ENCODE peak calls at places on chromosomes 4 and X, in eight cellular contexts. A is esophagus squamous epithelium; Y is dorsolateral prefrontal cortex; T is anterior cingulate cortex; Z is activated T-helper 1 cell treated with anti-CD3 and anti-CD28 coated beads, Interleukin-2, amount 50 U/mL, for 16 hours; X is tibial artery; G is NCI-H1092; S is hypothalamus. I is an unnamed sample.
A peak's percentile ranks its signal among the peaks of the same experiment; 100 is the strongest.

GRCh38 chr4:3270141-3270611 is 21.2 kb downstream of the MSANTD1 start:
- DNase-seq in A (no peak), Y (peak; percentile 37), T (no peak), Z (no peak), X (peak; percentile 14), G (peak; percentile 12), S (no peak), I (peak; percentile 32)

GRCh38 chr4:75781328-75781727 is 57.0 kb downstream of the USO1 start:
- DNase-seq in A (no peak), Y (no peak), T (no peak), Z (no peak), X (no peak), G (no peak), S (no peak), I (no peak)

GRCh38 chrX:75997692-75998091 is 175.2 kb upstream of the PBDC1 start:
- DNase-seq in A (no peak), Y (no peak), T (no peak), Z (no peak), X (no peak), G (no peak), S (no peak), I (no peak)

GRCh38 chr4:159042097-159042605 is 60.7 kb upstream of the RAPGEF2 start:
- DNase-seq in A (no peak), Y (no peak), T (no peak), Z (no peak), X (no peak), G (peak; percentile 10), S (no peak), I (no peak)

GRCh38 chr4:5998333-5998936 is 19.8 kb downstream of the C4orf50 start:
- DNase-seq in A (no peak), Y (peak; percentile 74), T (peak; percentile 50), Z (no peak), X (peak; percentile 48), G (peak; percentile 34), S (peak; percentile 18), I (peak; percentile 43)

GRCh38 chr4:63348735-63349673 is 1060.2 kb downstream of the TECRL start:
- DNase-seq in A (no peak), Y (no peak), T (no peak), Z (no peak), X (no peak), G (no peak), S (no peak), I (no peak)

GRCh38 chr4:163484906-163485305 is 9.6 kb upstream of the TMA16 start:
- DNase-seq in A (no peak), Y (no peak), T (peak; percentile 26), Z (no peak), X (peak; percentile 46), G (peak; percentile 12), S (no peak), I (peak; percentile 23)

GRCh38 chrX:108736509-108737479 is at the start of gene IRS4:
- DNase-seq in A (no peak), Y (no peak), T (peak; percentile 31), Z (no peak), X (no peak), G (no peak), S (peak; percentile 34), I (peak; percentile 30)

GRCh38 chr4:101304916-101305315 is 42.4 kb downstream of the PPP3CA start:
- DNase-seq in A (no peak), Y (no peak), T (no peak), Z (no peak), X (no peak), G (no peak), S (no peak), I (peak; percentile 80)

GRCh38 chr4:85732124-85732523 is 257.2 kb downstream of the ARHGAP24 start:
- DNase-seq in A (no peak), Y (no peak), T (no peak), Z (no peak), X (no peak), G (no peak), S (no peak), I (no peak)

GRCh38 chrX:22033818-22034217 is 1.7 kb downstream of the PHEX start:
- DNase-seq in A (no peak), Y (no peak), T (no peak), Z (no peak), X (no peak), G (no peak), S (no peak), I (no peak)

I was measured in hippocampal formation.